ENCODE peak calls at places on chromosomes 6 and 20, in seven cellular contexts. T is Panc1, H is choroid plexus epithelial cell, M is foreskin fibroblast, Q is PC-3, F is psoas muscle, X is retinal pigment epithelial cell. U is an unnamed sample.

GRCh38 chr6:17115251-17116089 is 13.6 kb downstream of the STMND1 start:
- DNase-seq in M (peak; percentile 88), Q (peak; percentile 88), T (peak; percentile 48), F (no peak), X (peak; percentile 91), H (peak; percentile 94), U (no peak)

GRCh38 chr20:8798505-8798904 is 270.4 kb upstream of the PLCB4 start:
- DNase-seq in M (peak; percentile 18), F (no peak), H (peak; percentile 25), X (no peak), Q (no peak), T (no peak), U (no peak)

GRCh38 chr6:7532232-7532631 is 9.2 kb upstream of the DSP start:
- DNase-seq in Q (peak; percentile 87), X (no peak), F (no peak), H (no peak), M (no peak), T (no peak), U (no peak)

GRCh38 chr6:99334526-99335127 is 14.8 kb downstream of the FAXC start:
- DNase-seq in Q (peak; percentile 64), M (peak; percentile 71), F (no peak), T (peak; percentile 43), X (peak; percentile 31), H (peak; percentile 84), U (no peak)

GRCh38 chr20:2246081-2246491 is 49.7 kb upstream of the TGM3 start:
- DNase-seq in M (peak; percentile 69), Q (no peak), F (no peak), T (no peak), H (no peak), X (no peak), U (no peak)

GRCh38 chr6:159068904-159069578 is 24.2 kb upstream of the TAGAP start:
- DNase-seq in Q (no peak), X (no peak), T (no peak), M (no peak), F (no peak), H (no peak), U (no peak)

GRCh38 chr6:7135755-7136154 is 28.0 kb downstream of the RREB1 start:
- DNase-seq in H (no peak), F (no peak), M (no peak), Q (no peak), X (no peak), T (no peak), U (no peak)

GRCh38 chr20:12570371-12570770 is 438.4 kb upstream of the SPTLC3 start:
- DNase-seq in Q (peak; percentile 67), F (no peak), X (no peak), T (no peak), M (no peak), H (peak; percentile 11), U (no peak)

GRCh38 chr20:13128173-13128572 is 92.9 kb upstream of the ISM1 start:
- DNase-seq in H (no peak), M (no peak), X (no peak), Q (no peak), T (no peak), F (no peak), U (no peak)

GRCh38 chr6:140857734-140858380 is 1274.9 kb upstream of the GJE1 start:
- DNase-seq in X (peak; percentile 37), H (peak; percentile 99), T (peak; percentile 64), M (peak; percentile 94), Q (peak; percentile 63), F (no peak), U (no peak)

GRCh38 chr6:154219250-154219649 is 137.4 kb downstream of the IPCEF1 start:
- DNase-seq in M (no peak), H (no peak), F (no peak), T (no peak), Q (no peak), X (no peak), U (no peak)

GRCh38 chr6:119355157-119355556 is 5.6 kb upstream of the MAN1A1 start:
- DNase-seq in M (peak; percentile 12), X (no peak), Q (no peak), F (no peak), T (no peak), H (no peak), U (no peak)

GRCh38 chr20:13788167-13788834 is 3.5 kb downstream of the NDUFAF5 start:
- DNase-seq in Q (peak; percentile 74), M (peak; percentile 79), F (no peak), H (peak; percentile 90), X (no peak), T (no peak), U (no peak)

GRCh38 chr6:26163733-26164505 is 76.7 kb downstream of the HFE start:
- DNase-seq in H (no peak), M (no peak), F (no peak), Q (no peak), X (no peak), T (no peak), U (no peak)
- H3K4me3 ChIP-seq in H (no peak overlapping the region), M (no peak overlapping the region), F (no peak overlapping the region), Q (no peak overlapping the region), X (no peak overlapping the region), T (no peak overlapping the region), U (no peak overlapping the region)

DNA sequence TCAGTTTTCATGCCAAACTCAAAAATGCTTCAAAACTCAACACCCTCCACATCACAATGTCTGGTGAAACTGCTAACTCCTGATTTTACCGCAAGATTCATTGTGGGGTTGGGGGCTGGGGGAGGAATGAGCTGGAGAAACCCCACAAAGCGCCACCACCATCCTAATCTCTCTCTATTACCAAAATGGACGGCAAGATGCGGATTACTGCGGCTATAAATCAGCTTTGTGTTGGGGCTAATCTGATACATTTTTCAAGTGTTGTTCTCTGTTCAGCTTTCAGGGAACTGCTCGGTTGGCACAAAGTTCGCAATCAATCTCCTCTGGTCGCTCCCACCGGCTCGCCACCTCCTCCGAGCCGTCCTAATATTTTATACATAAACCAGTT is 83.7 kb downstream of the TMEM242 start:
- DNase-seq in H (no peak), M (no peak), F (no peak), T (no peak), X (no peak), Q (no peak), U (no peak)
- H3K4me3 ChIP-seq in H (no peak overlapping the region), M (peak overlapping the region; percentile 25), F (peak overlapping the region; percentile 55), T (no peak overlapping the region), X (peak overlapping the region; percentile 17), Q (peak overlapping the region; percentile 68), U (no peak overlapping the region)

DNA sequence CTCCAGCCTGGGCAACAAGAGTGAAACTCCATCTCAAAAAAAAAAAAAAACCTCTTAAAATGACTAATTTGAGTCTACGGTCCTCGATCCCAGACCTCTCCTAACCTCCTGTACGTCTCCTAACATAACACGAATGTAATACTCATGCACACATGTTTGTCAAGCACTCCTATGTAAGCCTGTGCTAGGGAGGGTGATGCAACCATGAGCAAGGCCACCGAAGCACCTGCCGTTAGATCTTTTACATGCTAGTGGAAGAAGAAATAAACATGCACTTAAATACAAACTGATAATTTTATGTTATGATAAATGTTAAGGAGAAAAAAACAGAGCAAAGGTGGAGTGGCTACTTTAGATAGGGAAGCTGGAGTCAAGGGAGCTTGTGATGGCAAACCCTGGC is 72.3 kb upstream of the BEND3 start:
- DNase-seq in H (no peak), Q (no peak), X (no peak), M (no peak), F (no peak), T (no peak), U (no peak)
- H3K4me3 ChIP-seq in H (no peak overlapping the region), Q (no peak overlapping the region), X (no peak overlapping the region), M (no peak overlapping the region), F (no peak overlapping the region), T (no peak overlapping the region), U (no peak overlapping the region)

GRCh38 chr6:144530118-144530517 is 245.0 kb downstream of the UTRN start:
- DNase-seq in M (no peak), Q (no peak), F (no peak), H (no peak), X (no peak), T (no peak), U (no peak)

GRCh38 chr6:144535630-144536029 is 250.5 kb downstream of the UTRN start:
- DNase-seq in F (no peak), Q (no peak), M (no peak), T (no peak), X (no peak), H (no peak), U (no peak)

GRCh38 chr6:144536079-144536478 is 250.9 kb downstream of the UTRN start:
- DNase-seq in H (no peak), T (no peak), Q (no peak), X (no peak), F (no peak), M (no peak), U (no peak)

GRCh38 chr6:144528605-144529425 is 243.7 kb downstream of the UTRN start:
- DNase-seq in H (peak; percentile 50), X (peak; percentile 93), T (no peak), F (no peak), Q (peak; percentile 15), M (peak; percentile 4), U (no peak)

GRCh38 chr6:144534123-144534676 is 249.1 kb downstream of the UTRN start:
- DNase-seq in M (no peak), F (no peak), T (no peak), Q (no peak), X (no peak), H (no peak), U (no peak)
- H3K4me3 ChIP-seq in M (no peak overlapping the region), F (no peak overlapping the region), T (no peak overlapping the region), Q (no peak overlapping the region), X (no peak overlapping the region), H (no peak overlapping the region), U (no peak overlapping the region)

GRCh38 chr6:136668571-136668970 is 118.3 kb upstream of the MAP7 start:
- DNase-seq in T (no peak), X (no peak), Q (no peak), H (peak; percentile 28), M (no peak), F (no peak), U (no peak)

GRCh38 chr6:136673571-136673970 is 118.7 kb downstream of the MAP3K5 start:
- DNase-seq in F (no peak), H (no peak), T (no peak), Q (no peak), X (no peak), M (no peak), U (no peak)

GRCh38 chr6:136672144-136672543 is 120.1 kb downstream of the MAP3K5 start:
- DNase-seq in F (no peak), M (no peak), T (no peak), Q (no peak), X (no peak), H (no peak), U (no peak)

GRCh38 chr6:136666041-136666440 is 115.8 kb upstream of the MAP7 start:
- DNase-seq in X (no peak), H (no peak), M (no peak), F (no peak), Q (peak; percentile 55), T (no peak), U (no peak)

GRCh38 chr6:136669299-136669699 is 119.1 kb upstream of the MAP7 start:
- DNase-seq in F (no peak), H (peak; percentile 98), T (no peak), M (peak; percentile 93), X (peak; percentile 64), Q (peak; percentile 85), U (no peak)
- H3K4me3 ChIP-seq in F (no peak overlapping the region), H (no peak overlapping the region), T (no peak overlapping the region), M (no peak overlapping the region), X (no peak overlapping the region), Q (peak overlapping the region; percentile 32), U (no peak overlapping the region)

GRCh38 chr20:4193053-4193452 is 177.7 kb upstream of the RNF24 start:
- DNase-seq in X (no peak), F (no peak), H (no peak), T (no peak), Q (peak; percentile 80), M (no peak), U (no peak)
- H3K4me3 ChIP-seq in X (no peak overlapping the region), F (no peak overlapping the region), H (no peak overlapping the region), T (no peak overlapping the region), Q (no peak overlapping the region), M (no peak overlapping the region), U (no peak overlapping the region)

GRCh38 chr6:165662041-165662491 is 975 bp downstream of the PDE10A start:
- DNase-seq in Q (no peak), F (peak; percentile 28), H (peak; percentile 52), T (no peak), M (peak; percentile 9), X (no peak), U (no peak)
- H3K4me3 ChIP-seq in Q (peak overlapping the region; percentile 59), F (peak overlapping the region; percentile 71), H (peak overlapping the region; percentile 77), T (peak overlapping the region; percentile 75), M (no peak overlapping the region), X (peak overlapping the region; percentile 55), U (peak overlapping the region; percentile 52)